ENCODE peak calls at places on chromosomes 7 and 10, in eight cellular contexts. C is fibroblast of pulmonary artery, E is RWPE1, V is stomach, U is AG09309, A is HFF-Myc, L is AG09319, F is A673. Q is an unnamed sample.

GRCh38 chr7:101377189-101377736 is 14.6 kb downstream of the COL26A1 start:
- DNase-seq in E (no peak), A (no peak), L (no peak), C (no peak), F (no peak), U (no peak), V (no peak), Q (no peak)

GRCh38 chr7:27303021-27303420 is 60.4 kb downstream of the EVX1 start:
- DNase-seq in C (no peak), U (no peak), V (no peak), L (no peak), E (peak), F (no peak), A (no peak), Q (no peak)

GRCh38 chr7:8881916-8882315 is 448.5 kb downstream of the NXPH1 start:
- DNase-seq in L (no peak), V (no peak), E (no peak), C (no peak), A (no peak), F (peak), U (no peak), Q (no peak)

GRCh38 chr7:139913555-139914135 is 84.6 kb downstream of the TBXAS1 start:
- DNase-seq in U (no peak), V (no peak), A (no peak), E (no peak), F (no peak), C (no peak), L (no peak), Q (no peak)

GRCh38 chr10:103960103-103960502 is 6.8 kb upstream of the SLK start:
- DNase-seq in A (no peak), C (peak), E (no peak), U (no peak), V (no peak), L (no peak), F (no peak), Q (no peak)

GRCh38 chr7:48041665-48041995 is 6.3 kb downstream of the C7orf57 start:
- DNase-seq in U (no peak), A (no peak), F (peak), V (no peak), L (no peak), C (peak), E (peak), Q (no peak)

GRCh38 chr10:60944159-60944909 is at the start of gene RHOBTB1:
- DNase-seq in C (peak), V (peak), E (peak), F (peak), U (no peak), A (no peak), L (peak), Q (peak)

GRCh38 chr10:72056113-72056512 is 32.2 kb downstream of the SPOCK2 start:
- DNase-seq in L (no peak), A (no peak), E (no peak), U (no peak), V (peak), C (no peak), F (no peak), Q (no peak)

GRCh38 chr10:33132626-33133025 is 174.6 kb upstream of the ITGB1 start:
- DNase-seq in L (no peak), A (no peak), C (no peak), F (no peak), E (no peak), V (no peak), U (no peak), Q (no peak)

GRCh38 chr10:84179059-84179710 is 5.6 kb downstream of the GPR15LG start:
- DNase-seq in L (peak), A (peak), U (peak), C (peak), F (peak), E (peak), V (no peak), Q (no peak)

GRCh38 chr7:47782022-47782421 is 166.2 kb downstream of the PKD1L1 start:
- DNase-seq in L (no peak), U (no peak), A (no peak), E (no peak), C (peak), V (no peak), F (no peak), Q (no peak)

GRCh38 chr7:84231157-84231556 is 36.6 kb upstream of the SEMA3A start:
- DNase-seq in A (no peak), C (no peak), U (no peak), L (no peak), F (no peak), E (no peak), V (no peak), Q (no peak)

GRCh38 chr10:124367936-124368335 is 50.8 kb downstream of the OAT start:
- DNase-seq in L (no peak), A (no peak), E (no peak), C (no peak), U (no peak), V (no peak), F (no peak), Q (no peak)

GRCh38 chr10:71382028-71382427 is 14.7 kb upstream of the CDH23 start:
- DNase-seq in E (no peak), V (no peak), C (no peak), A (no peak), F (no peak), L (no peak), U (no peak), Q (no peak)

GRCh38 chr7:13770305-13770704 is 219.2 kb downstream of the ETV1 start:
- DNase-seq in A (no peak), L (no peak), F (no peak), C (peak), E (peak), V (no peak), U (no peak), Q (no peak)

GRCh38 chr10:111158601-111159000 is 81.8 kb downstream of the ADRA2A start:
- DNase-seq in A (no peak), F (no peak), E (no peak), U (no peak), V (no peak), C (no peak), L (no peak), Q (no peak)

GRCh38 chr7:1439373-1440363 is 19.6 kb downstream of the MICALL2 start:
- DNase-seq in V (no peak), C (no peak), E (no peak), A (no peak), U (no peak), F (no peak), L (no peak), Q (no peak)

GRCh38 chr7:113015038-113015645 is 71.5 kb downstream of the GPR85 start:
- DNase-seq in A (no peak), V (no peak), C (peak), U (no peak), E (peak), L (no peak), F (peak), Q (no peak)

GRCh38 chr10:35824704-35825103 is 182.6 kb upstream of the FZD8 start:
- DNase-seq in U (no peak), F (no peak), A (no peak), V (no peak), L (no peak), C (no peak), E (no peak), Q (no peak)

GRCh38 chr7:30510124-30511074 is 5.8 kb upstream of the GGCT start:
- DNase-seq in A (peak), L (peak), V (peak), U (no peak), E (peak), F (peak), C (peak), Q (no peak)

GRCh38 chr7:9026121-9026520 is 592.7 kb downstream of the NXPH1 start:
- DNase-seq in U (no peak), C (no peak), F (no peak), L (no peak), A (no peak), V (no peak), E (no peak), Q (no peak)

GRCh38 chr7:45000096-45001032 is at the start of gene CCM2:
- DNase-seq in L (no peak), E (no peak), V (peak), F (no peak), U (no peak), C (peak), A (no peak), Q (no peak)

GRCh38 chr7:139695616-139696015 is 82.2 kb downstream of the HIPK2 start:
- DNase-seq in L (no peak), A (no peak), C (peak), E (no peak), V (no peak), U (no peak), F (no peak), Q (no peak)

GRCh38 chr10:47207280-47207613 is 92.8 kb upstream of the GDF10 start:
- DNase-seq in A (no peak), U (peak), L (no peak), V (no peak), C (peak), E (no peak), F (no peak), Q (no peak)

GRCh38 chr10:6423413-6424170 is 156.5 kb downstream of the PRKCQ start:
- DNase-seq in V (no peak), L (no peak), F (no peak), A (no peak), U (no peak), E (no peak), C (no peak), Q (no peak)

GRCh38 chr10:56881218-56881617 is 520.2 kb upstream of the ZWINT start:
- DNase-seq in F (no peak), L (no peak), E (no peak), U (no peak), V (no peak), A (no peak), C (no peak), Q (no peak)

GRCh38 chr10:33198610-33199009 is 135.9 kb downstream of the NRP1 start:
- DNase-seq in V (no peak), E (no peak), F (no peak), C (no peak), A (no peak), U (no peak), L (no peak), Q (no peak)

GRCh38 chr10:70479161-70479531 is 579 bp downstream of the PALD1 start:
- DNase-seq in C (no peak), U (no peak), V (no peak), L (no peak), A (no peak), E (no peak), F (no peak), Q (no peak)

GRCh38 chr10:80158598-80159127 is 26.1 kb downstream of the PLAC9 start:
- DNase-seq in A (peak), V (peak), C (peak), E (peak), F (peak), U (peak), L (peak), Q (peak)

GRCh38 chr7:1662101-1662500 is 8.0 kb upstream of the ELFN1 start:
- DNase-seq in F (no peak), E (no peak), U (no peak), A (no peak), L (no peak), V (no peak), C (no peak), Q (no peak)

GRCh38 chr7:23895666-23896096 is 185.7 kb downstream of the STK31 start:
- DNase-seq in U (no peak), E (no peak), C (peak), V (no peak), L (no peak), A (no peak), F (peak), Q (no peak)

GRCh38 chr7:148697950-148698396 is 730 bp upstream of the CUL1 start:
- DNase-seq in C (peak), U (no peak), V (no peak), L (no peak), E (no peak), F (peak), A (no peak), Q (no peak)

GRCh38 chr7:2012981-2013380 is 219.8 kb downstream of the MAD1L1 start:
- DNase-seq in A (no peak), U (no peak), C (peak), E (no peak), V (peak), F (peak), L (no peak), Q (no peak)

GRCh38 chr10:108362956-108363355 is 1198.5 kb upstream of the SORCS1 start:
- DNase-seq in A (no peak), E (no peak), L (no peak), C (no peak), V (no peak), F (no peak), U (no peak), Q (no peak)

GRCh38 chr10:108363566-108363965 is 1199.1 kb upstream of the SORCS1 start:
- DNase-seq in A (no peak), V (no peak), U (no peak), C (no peak), F (no peak), E (no peak), L (no peak), Q (no peak)

GRCh38 chr10:108360187-108360586 is 1195.7 kb upstream of the SORCS1 start:
- DNase-seq in A (no peak), F (no peak), E (peak), U (no peak), L (no peak), C (no peak), V (no peak), Q (no peak)

GRCh38 chr10:108362306-108362705 is 1197.8 kb upstream of the SORCS1 start:
- DNase-seq in E (no peak), C (no peak), L (no peak), U (no peak), V (no peak), F (no peak), A (no peak), Q (no peak)

GRCh38 chr10:108358912-108359311 is 1194.4 kb upstream of the SORCS1 start:
- DNase-seq in L (peak), A (peak), V (no peak), E (peak), F (peak), C (peak), U (peak), Q (no peak)
- TF ChIP-seq CTCF in L (peak), A (no peak), V (no peak), E (no peak), F (peak), C (peak), U (no peak), Q (no peak)

DNA sequence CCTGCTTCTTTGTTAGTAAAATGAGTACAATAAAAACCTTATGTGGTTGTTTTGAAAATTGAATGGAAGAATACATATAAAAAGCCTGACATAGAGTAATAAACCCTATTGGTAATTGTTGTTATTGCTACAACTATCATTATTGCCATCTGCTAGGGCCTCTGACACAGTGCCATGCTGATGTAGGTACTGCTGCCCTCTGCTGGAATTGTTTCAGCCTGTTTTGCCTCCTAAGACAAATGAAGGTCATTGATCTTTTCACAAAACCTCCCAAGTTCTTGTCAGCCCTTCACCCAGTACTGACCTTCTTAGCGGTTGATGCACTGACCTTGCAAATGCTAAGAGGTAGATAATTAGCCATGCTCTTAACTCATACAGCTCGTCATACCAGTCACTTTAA is 975.3 kb downstream of the SORCS1 start:
- DNase-seq in V (peak), F (peak), U (no peak), E (peak), C (peak), L (no peak), A (peak), Q (no peak)
- TF ChIP-seq CTCF in V (no peak), F (peak), U (no peak), E (peak), C (peak), L (peak), A (peak), Q (peak)

GRCh38 chr7:117384693-117385092 is 42.6 kb downstream of the ASZ1 start:
- DNase-seq in F (no peak), E (no peak), V (no peak), C (no peak), A (no peak), U (no peak), L (no peak), Q (no peak)

GRCh38 chr7:117383826-117384225 is 43.5 kb downstream of the ASZ1 start:
- DNase-seq in L (no peak), E (no peak), V (no peak), U (no peak), F (no peak), A (no peak), C (no peak), Q (no peak)

GRCh38 chr7:117385340-117386124 is 41.8 kb downstream of the ASZ1 start:
- DNase-seq in V (no peak), A (no peak), E (no peak), F (peak), U (peak), L (no peak), C (peak), Q (no peak)

GRCh38 chr7:117389871-117390270 is 37.4 kb downstream of the ASZ1 start:
- DNase-seq in C (no peak), U (no peak), L (no peak), V (no peak), E (no peak), F (no peak), A (no peak), Q (no peak)

DNA sequence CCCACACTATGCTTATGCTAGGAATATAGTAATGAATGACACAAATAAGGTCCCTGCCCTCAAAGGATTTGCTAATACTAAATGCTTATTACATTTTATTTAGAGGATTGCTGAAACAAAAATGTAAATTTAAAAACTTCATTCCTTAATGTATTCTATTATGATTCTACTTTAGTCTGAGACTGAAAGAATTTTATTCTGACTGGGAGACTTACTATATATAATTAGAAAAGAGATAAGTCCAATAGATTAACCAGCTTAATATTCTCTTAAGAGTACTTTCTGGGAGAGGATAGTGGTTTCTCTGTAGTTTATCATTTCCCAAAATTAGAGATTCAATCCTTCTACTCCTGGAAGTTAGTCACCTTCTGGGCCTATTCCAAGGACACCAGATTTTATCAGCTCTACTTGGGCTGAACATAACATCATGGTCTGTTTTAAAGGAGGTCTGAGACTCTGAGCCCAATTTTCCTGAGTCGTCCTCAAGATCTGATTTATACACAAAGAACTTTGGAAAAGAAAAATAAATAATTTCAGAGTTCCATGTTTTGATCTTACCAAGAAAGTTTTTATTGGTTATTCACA is 41.1 kb downstream of the ASZ1 start:
- DNase-seq in E (no peak), L (no peak), U (peak), A (no peak), C (peak), F (no peak), V (no peak), Q (no peak)
- TF ChIP-seq CTCF in E (peak), L (no peak), U (no peak), A (no peak), C (no peak), F (no peak), V (no peak), Q (peak)

GRCh38 chr7:122416316-122416925 is 111.9 kb upstream of the FEZF1 start:
- DNase-seq in V (no peak), U (no peak), E (no peak), L (no peak), A (no peak), F (no peak), C (peak), Q (no peak)

GRCh38 chr7:122412441-122412840 is 107.9 kb upstream of the FEZF1 start:
- DNase-seq in L (no peak), A (no peak), C (peak), V (no peak), F (no peak), U (no peak), E (no peak), Q (no peak)

GRCh38 chr7:122415510-122415909 is 111.0 kb upstream of the FEZF1 start:
- DNase-seq in A (no peak), E (no peak), F (no peak), V (no peak), L (no peak), U (no peak), C (no peak), Q (no peak)

GRCh38 chr7:122412886-122413285 is 108.3 kb upstream of the FEZF1 start:
- DNase-seq in F (peak), U (peak), A (no peak), E (no peak), L (peak), V (no peak), C (peak), Q (no peak)

GRCh38 chr7:122413339-122413738 is 108.8 kb upstream of the FEZF1 start:
- DNase-seq in C (no peak), V (no peak), A (no peak), F (no peak), U (no peak), L (no peak), E (no peak), Q (no peak)
- TF ChIP-seq CTCF in C (no peak), V (no peak), A (no peak), F (no peak), U (no peak), L (no peak), E (no peak), Q (no peak)

GRCh38 chr10:68633816-68634466 is 73.8 kb downstream of the TET1 start:
- DNase-seq in F (no peak), V (no peak), E (no peak), A (no peak), C (no peak), L (no peak), U (no peak), Q (no peak)
- TF ChIP-seq CTCF in F (no peak), V (no peak), E (no peak), A (no peak), C (no peak), L (no peak), U (no peak), Q (no peak)

DNA sequence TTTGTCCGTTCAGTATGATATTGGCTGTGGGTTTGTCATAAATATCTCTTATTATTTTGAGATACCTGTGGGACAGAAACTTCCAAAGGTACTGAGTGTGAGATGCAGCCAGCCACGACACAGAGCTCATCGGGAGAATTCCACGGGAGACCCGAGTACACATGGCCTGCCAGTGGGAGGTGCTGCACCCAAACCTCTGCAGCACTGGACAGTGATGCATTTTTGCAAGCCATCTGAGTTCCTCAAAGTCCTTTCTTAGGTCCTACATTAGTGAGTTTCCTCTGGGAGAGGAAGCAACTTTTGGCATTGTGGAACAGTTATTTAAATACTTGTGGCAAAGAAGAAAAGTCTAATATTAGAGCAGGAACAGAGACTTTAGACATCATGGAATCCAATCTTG is 77.5 kb downstream of the ARID5B start:
- DNase-seq in A (no peak), C (no peak), F (no peak), U (no peak), E (no peak), V (no peak), L (no peak), Q (no peak)
- TF ChIP-seq CTCF in A (no peak), C (peak), F (peak), U (no peak), E (no peak), V (no peak), L (no peak), Q (no peak)

Q was measured in osteocyte.